ENCODE peak calls at places on chromosomes 5 and 9, in six cellular contexts. Y is stomach, M is SK-N-SH, J is foreskin fibroblast, S is PC-3, H is mesothelial cell of epicardium. C is an unnamed sample.

GRCh38 chr9:79862921-79863890 is 291.4 kb downstream of the TLE4 start:
- DNase-seq in Y (no peak), M (no peak), J (no peak), S (no peak), H (no peak), C (no peak)

GRCh38 chr5:10524376-10525123 is 39.3 kb upstream of the ANKRD33B start:
- DNase-seq in Y (no peak), M (peak; percentile 67), J (peak; percentile 97), S (no peak), H (no peak), C (no peak)

GRCh38 chr9:81032030-81032572 is 657.2 kb downstream of the TLE1 start:
- DNase-seq in Y (no peak), M (no peak), J (peak; percentile 84), S (peak; percentile 57), H (no peak), C (no peak)

GRCh38 chr9:124003636-124004349 is 7.8 kb upstream of the LHX2 start:
- DNase-seq in Y (no peak), M (no peak), J (no peak), S (no peak), H (no peak), C (no peak)

GRCh38 chr9:136551401-136552116 is 5.7 kb upstream of the NOTCH1 start:
- DNase-seq in Y (peak; percentile 64), M (no peak), J (peak; percentile 89), S (peak; percentile 68), H (peak; percentile 69), C (no peak)

GRCh38 chr5:124591583-124591982 is 154.9 kb downstream of the ZNF608 start:
- DNase-seq in Y (no peak), M (no peak), J (no peak), S (no peak), H (no peak), C (no peak)

GRCh38 chr5:15992918-15993317 is 186.7 kb downstream of the MARCHF11 start:
- DNase-seq in Y (no peak), M (no peak), J (peak; percentile 55), S (peak; percentile 61), H (no peak), C (no peak)

GRCh38 chr5:55344392-55344992 is 36.7 kb downstream of the MTREX start:
- DNase-seq in Y (peak; percentile 66), M (peak; percentile 34), J (peak; percentile 86), S (peak; percentile 68), H (peak; percentile 71), C (peak; percentile 17)

GRCh38 chr9:84315278-84315877 is 25.2 kb downstream of the SLC28A3 start:
- DNase-seq in Y (peak; percentile 59), M (peak; percentile 53), J (peak; percentile 86), S (peak; percentile 76), H (peak; percentile 59), C (peak; percentile 33)

DNA sequence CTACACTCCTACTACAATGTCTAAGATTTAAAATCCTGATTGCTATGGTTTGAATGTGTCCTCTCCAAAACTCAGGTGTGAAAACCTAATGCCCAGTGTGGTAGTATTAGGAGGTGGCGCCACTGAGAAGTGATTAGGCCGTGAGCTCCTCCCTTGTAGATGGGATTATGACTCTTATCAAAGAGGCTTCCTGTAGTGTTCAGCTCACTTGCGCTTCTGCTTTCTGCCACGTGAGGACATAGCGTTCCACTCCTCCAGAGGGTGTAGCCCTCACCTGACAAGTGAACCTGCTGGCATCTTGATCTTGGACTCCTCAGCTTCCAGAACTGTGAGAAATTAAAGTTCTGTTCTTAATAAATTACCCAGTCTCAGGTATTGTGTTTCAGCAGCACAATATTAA is 33.0 kb upstream of the WHRN start:
- DNase-seq in Y (peak; percentile 41), M (no peak), J (no peak), S (peak; percentile 15), H (no peak), C (no peak)
- TF ChIP-seq CTCF in Y (no peak), M (peak; percentile 17), J (no peak), S (peak; percentile 37), H (no peak), C (no peak)

GRCh38 chr9:75088646-75089368 is 493 bp downstream of the OSTF1 start:
- DNase-seq in Y (peak; percentile 84), M (peak; percentile 58), J (peak; percentile 82), S (peak; percentile 58), H (peak; percentile 45), C (no peak)

GRCh38 chr9:75086443-75087278 is 1.3 kb downstream of the NMRK1 start:
- DNase-seq in Y (peak; percentile 42), M (no peak), J (no peak), S (no peak), H (no peak), C (no peak)

GRCh38 chr9:75089369-75089766 is 1.1 kb downstream of the OSTF1 start:
- DNase-seq in Y (no peak), M (no peak), J (no peak), S (no peak), H (no peak), C (no peak)

GRCh38 chr9:75087279-75087823 is 604 bp downstream of the NMRK1 start:
- DNase-seq in Y (peak; percentile 58), M (no peak), J (peak; percentile 71), S (peak; percentile 31), H (no peak), C (peak; percentile 18)

GRCh38 chr9:75087824-75088645 is at the start of the genes NMRK1 and OSTF1:
- DNase-seq in Y (peak; percentile 97), M (peak; percentile 94), J (peak; percentile 99), S (peak; percentile 91), H (peak; percentile 96), C (peak; percentile 94)
- TF ChIP-seq CTCF in Y (no peak), M (peak; percentile 0), J (no peak), S (no peak), H (no peak), C (no peak)

GRCh38 chr5:33936004-33936380 is 194 bp upstream of the RXFP3 start:
- DNase-seq in Y (peak; percentile 49), M (peak; percentile 67), J (peak; percentile 87), S (peak; percentile 46), H (peak; percentile 93), C (peak; percentile 88)
- TF ChIP-seq CTCF in Y (peak; percentile 31), M (peak; percentile 14), J (no peak), S (no peak), H (peak; percentile 69), C (peak; percentile 37)

DNA sequence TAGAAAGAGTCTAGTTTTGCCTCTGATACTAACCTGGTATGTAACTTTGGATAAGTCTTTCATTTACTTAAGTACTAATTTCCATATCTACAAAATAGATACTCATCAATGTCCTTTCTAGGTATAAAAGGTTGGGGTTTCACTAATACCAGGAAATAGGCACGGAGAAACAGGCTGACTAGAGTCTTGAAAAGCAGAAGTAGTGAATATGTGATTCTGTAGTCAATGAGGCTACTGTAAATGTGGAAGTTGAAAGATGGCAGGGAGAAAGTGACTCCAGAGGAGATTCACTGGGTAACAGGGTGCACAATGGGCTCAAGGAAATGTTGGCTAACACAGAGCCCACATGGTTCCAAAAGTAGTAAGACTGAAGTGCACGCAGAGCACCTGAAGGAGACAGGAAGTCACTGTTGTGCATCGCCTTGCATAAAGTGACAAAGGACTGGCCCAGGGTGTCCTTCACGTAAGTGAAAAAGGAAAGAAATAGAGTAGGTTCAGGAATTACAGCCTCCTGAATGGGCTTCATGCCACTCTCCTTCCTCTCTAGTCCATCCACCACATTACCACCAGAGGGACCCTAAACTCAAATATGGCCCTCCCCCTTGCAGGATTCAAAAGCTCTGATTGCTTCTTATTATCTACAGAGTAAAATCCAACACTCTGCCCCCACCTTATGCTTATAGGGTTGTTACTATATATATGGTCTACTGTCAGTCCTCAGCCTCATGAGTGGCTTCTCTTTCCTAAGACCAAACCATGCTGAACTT is 288.0 kb upstream of the SMARCA2 start:
- DNase-seq in Y (no peak), M (peak; percentile 16), J (no peak), S (no peak), H (no peak), C (no peak)
- TF ChIP-seq CTCF in Y (no peak), M (no peak), J (no peak), S (peak; percentile 23), H (no peak), C (peak; percentile 42)

GRCh38 chr5:168128556-168128955 is 162.9 kb upstream of the WWC1 start:
- DNase-seq in Y (peak; percentile 54), M (peak; percentile 18), J (no peak), S (no peak), H (no peak), C (no peak)
- TF ChIP-seq CTCF in Y (no peak), M (no peak), J (no peak), S (no peak), H (no peak), C (no peak)

DNA sequence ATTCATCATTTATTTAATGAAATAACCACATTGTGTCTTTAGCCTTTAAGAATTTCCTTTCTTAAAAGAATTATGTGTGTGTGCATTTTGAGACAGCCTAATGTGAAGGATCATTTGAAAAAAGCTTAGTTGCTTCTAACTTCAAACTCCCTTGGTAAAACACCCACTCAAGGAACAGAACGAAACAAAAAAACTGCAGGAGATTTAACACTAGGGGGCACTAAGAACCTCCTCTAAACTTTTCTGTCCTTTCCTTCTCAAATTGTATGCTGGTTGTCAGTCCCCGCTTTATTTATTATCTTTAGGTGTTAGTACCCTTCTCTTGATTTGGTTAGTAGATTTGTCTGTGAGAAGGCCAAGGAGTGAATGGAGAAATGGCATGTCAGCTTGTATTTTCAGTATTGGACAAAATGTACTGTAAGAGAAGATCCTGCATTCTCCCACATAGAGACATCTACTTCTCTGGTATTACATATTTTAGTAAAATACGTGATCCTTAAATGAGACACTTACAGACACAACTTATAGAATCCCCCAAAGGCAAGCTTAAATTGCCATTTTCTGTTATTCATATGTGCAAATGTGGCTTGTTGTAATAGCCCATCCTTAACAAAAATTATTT is 229.7 kb downstream of the MRPS30 start:
- DNase-seq in Y (no peak), M (peak; percentile 14), J (no peak), S (peak; percentile 71), H (no peak), C (no peak)
- TF ChIP-seq CTCF in Y (peak; percentile 26), M (peak; percentile 79), J (peak; percentile 33), S (peak; percentile 85), H (peak; percentile 61), C (peak; percentile 82)